ENCODE peak calls at places on chromosome 3, in eight cellular contexts. H is GM23338, B is OCI-LY7, U is hepatocyte, Q is MM.1S, A is HCT116, Y is SK-N-SH, L is PC-3. Z is an unnamed sample. For H3K9me2, the result is how much of the 10 kb centered on the place peaks cover.

GRCh38 chr3:169769287-169770181 is at the start of gene ACTRT3:
- DNase-seq in A (peak), L (peak), H (peak), Y (peak), Q (peak), U (peak), B (peak), Z (peak)

GRCh38 chr3:19644405-19644804 is 289.6 kb downstream of the EFHB start:
- DNase-seq in L (no peak), H (no peak), U (no peak), Y (no peak), Q (peak), B (peak), A (no peak), Z (no peak)

GRCh38 chr3:57110797-57111196 is 50.3 kb downstream of the SPATA12 start:
- DNase-seq in A (no peak), L (no peak), Y (no peak), U (no peak), Q (no peak), B (no peak), H (no peak), Z (no peak)

GRCh38 chr3:181555681-181556080 is 156.0 kb upstream of the SOX2 start:
- DNase-seq in B (no peak), Y (no peak), A (no peak), L (no peak), Q (no peak), U (no peak), H (no peak), Z (no peak)

GRCh38 chr3:5016218-5017161 is 37.3 kb downstream of the BHLHE40 start:
- DNase-seq in U (peak), L (peak), Q (no peak), B (peak), A (peak), H (no peak), Y (no peak), Z (peak)

GRCh38 chr3:28700728-28701127 is 352.1 kb upstream of the AZI2 start:
- DNase-seq in A (no peak), L (no peak), U (no peak), B (no peak), H (no peak), Y (no peak), Q (peak), Z (no peak)

GRCh38 chr3:101865751-101866509 is 16.6 kb downstream of the NFKBIZ start:
- DNase-seq in Q (no peak), L (peak), H (peak), B (peak), A (peak), U (no peak), Y (peak), Z (no peak)

GRCh38 chr3:57818772-57819171 is 62.7 kb downstream of the SLMAP start:
- DNase-seq in Q (no peak), U (no peak), Y (no peak), L (peak), B (no peak), A (no peak), H (no peak), Z (no peak)

GRCh38 chr3:78970656-78971055 is 797.1 kb downstream of the ROBO1 start:
- DNase-seq in H (no peak), A (no peak), B (no peak), L (no peak), U (no peak), Q (no peak), Y (no peak), Z (no peak)

GRCh38 chr3:150268426-150269321 is 139.4 kb upstream of the TSC22D2 start:
- DNase-seq in B (no peak), U (peak), H (no peak), L (peak), Y (no peak), A (no peak), Q (no peak), Z (no peak)

GRCh38 chr3:112681822-112682325 is 40.9 kb upstream of the CCDC80 start:
- DNase-seq in U (peak), Q (no peak), A (no peak), Y (no peak), B (no peak), H (no peak), L (peak), Z (peak)

GRCh38 chr3:105614288-105615030 is 247.8 kb downstream of the ALCAM start:
- DNase-seq in B (no peak), L (no peak), Q (no peak), H (no peak), U (peak), A (no peak), Y (no peak), Z (no peak)

GRCh38 chr3:141648055-141648910 is 89.8 kb upstream of the RNF7 start:
- DNase-seq in H (no peak), U (no peak), B (no peak), A (no peak), L (no peak), Y (no peak), Q (no peak), Z (no peak)

GRCh38 chr3:184181596-184181995 is 4.4 kb upstream of the ABCF3 start:
- DNase-seq in Y (no peak), Q (no peak), L (no peak), A (no peak), B (no peak), U (no peak), H (no peak), Z (no peak)

GRCh38 chr3:39291903-39292329 is 12.1 kb upstream of the CX3CR1 start:
- DNase-seq in L (peak), Y (peak), Q (peak), H (peak), U (peak), A (peak), B (peak), Z (peak)

GRCh38 chr3:158565076-158565475 is 5.9 kb upstream of the MLF1 start:
- DNase-seq in Y (no peak), Q (no peak), A (no peak), B (no peak), H (no peak), L (no peak), U (no peak), Z (no peak)

GRCh38 chr3:173799073-173799830 is 401.7 kb downstream of the NLGN1 start:
- DNase-seq in H (no peak), L (no peak), Q (no peak), Y (no peak), U (no peak), A (no peak), B (no peak), Z (no peak)

GRCh38 chr3:46065751-46066256 is 38.5 kb upstream of the XCR1 start:
- DNase-seq in L (no peak), H (peak), A (no peak), Q (no peak), Y (no peak), B (no peak), U (no peak), Z (no peak)

GRCh38 chr3:50395070-50395860 is 35.9 kb upstream of the TMEM115 start:
- DNase-seq in B (no peak), Y (no peak), H (no peak), A (no peak), Q (no peak), L (no peak), U (no peak), Z (no peak)

DNA sequence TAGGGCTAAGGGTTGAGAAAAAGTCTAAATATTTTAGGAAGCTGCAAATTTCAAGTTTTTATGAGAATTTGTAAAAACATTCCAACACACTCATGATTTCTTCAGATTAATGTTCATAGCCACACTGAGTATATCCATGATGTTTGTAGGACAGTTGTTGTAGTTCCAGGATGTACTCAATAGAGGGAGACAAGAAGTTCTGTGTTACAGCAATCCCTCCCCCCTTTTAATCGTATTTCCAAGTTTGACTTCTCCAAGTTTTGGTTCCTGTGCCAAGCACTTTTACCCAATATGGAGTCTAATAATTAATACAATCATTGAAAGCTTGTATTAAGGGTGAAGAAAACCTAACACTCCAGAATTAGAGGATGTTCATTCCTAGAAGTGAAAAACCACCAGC is 143.4 kb downstream of the FEZF2 start:
- DNase-seq in L (peak), Y (peak), U (no peak), B (no peak), A (peak), H (peak), Q (no peak), Z (no peak)
- TF ChIP-seq CTCF in L (peak), Y (peak), U (peak), B (peak), A (peak), H (peak), Q (peak), Z (no peak)

DNA sequence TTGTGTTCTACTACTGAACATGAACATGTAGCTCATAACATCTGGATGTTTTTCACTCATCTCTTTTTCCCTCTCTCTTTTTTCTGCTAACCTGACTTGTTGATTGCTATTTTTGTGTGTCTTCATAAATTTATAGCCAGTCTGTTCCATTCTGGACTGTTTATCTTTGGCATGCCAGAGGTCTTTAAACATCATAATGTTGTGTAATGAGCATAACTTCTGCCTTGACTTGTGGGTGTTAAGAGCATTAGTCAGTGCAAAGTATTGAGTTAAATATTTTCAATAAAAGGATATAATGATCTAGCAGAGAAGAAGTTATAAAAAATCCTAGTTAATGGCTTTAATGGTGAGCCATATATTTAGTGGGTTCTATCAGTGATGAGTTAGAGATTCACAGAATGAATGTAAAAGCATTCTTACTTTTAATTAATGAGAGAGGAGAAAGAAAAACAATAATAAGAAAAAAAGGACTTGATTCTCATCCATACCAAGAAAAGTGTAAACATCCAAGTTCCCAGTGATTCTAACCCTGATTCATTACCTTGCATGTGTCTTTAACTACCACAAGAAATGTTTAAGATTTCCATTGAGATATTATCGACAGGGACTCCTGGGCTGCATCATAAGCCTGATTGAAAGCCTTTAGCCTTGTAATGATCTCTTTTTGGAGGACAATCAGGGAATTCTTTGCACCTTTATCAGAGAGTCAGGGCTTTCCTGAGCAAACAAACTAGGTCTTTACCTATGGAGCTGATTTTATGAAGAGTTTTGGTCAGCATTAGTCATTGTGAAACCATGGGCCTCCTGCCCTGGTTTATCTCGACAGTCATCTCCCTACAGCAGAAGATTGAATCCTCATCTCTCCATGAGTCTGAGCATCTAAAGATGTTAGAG is 22.9 kb downstream of the MITF start:
- DNase-seq in H (no peak), U (no peak), L (peak), Q (no peak), Y (no peak), A (no peak), B (no peak), Z (peak)
- H3K9me2 ChIP-seq in H (under half), U (under half), L (under half), Q (under half), Y (under half), A (under half), B (under half), Z (under half)

DNA sequence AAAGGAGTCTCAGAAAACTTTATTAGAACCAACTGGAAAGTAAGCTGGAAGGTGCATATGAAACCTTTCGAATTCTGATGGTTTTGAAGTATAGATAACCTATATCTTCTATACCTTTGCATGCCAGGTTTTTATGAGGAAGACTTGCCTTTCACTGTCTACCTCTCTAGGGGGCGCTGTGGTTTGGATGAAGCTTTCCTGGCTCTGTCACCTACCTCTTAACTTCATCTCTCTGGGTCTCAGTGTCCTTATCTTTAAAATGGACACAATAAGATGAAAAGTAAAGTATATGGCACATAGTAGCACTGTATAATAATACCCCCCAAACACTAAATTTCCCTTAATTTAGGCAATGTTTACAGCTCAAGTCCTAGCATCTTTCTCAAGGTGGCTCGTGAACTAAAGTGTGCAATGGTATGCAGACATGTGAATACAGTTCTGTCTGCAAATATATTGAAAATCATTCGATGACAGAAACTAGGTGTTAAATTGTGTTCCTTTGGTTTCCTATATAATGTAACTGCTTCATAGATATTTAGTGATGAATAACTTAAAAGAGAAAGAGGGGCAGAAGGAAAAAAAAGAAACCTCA is 314.3 kb downstream of the CHST2 start:
- DNase-seq in H (peak), A (peak), B (peak), L (peak), U (no peak), Q (no peak), Y (peak), Z (no peak)
- TF ChIP-seq CTCF in H (peak), A (peak), B (peak), L (peak), U (peak), Q (peak), Y (peak), Z (peak)

GRCh38 chr3:23389089-23389488 is 186.0 kb downstream of the UBE2E2 start:
- DNase-seq in A (no peak), B (peak), Q (no peak), Y (no peak), U (no peak), L (peak), H (peak), Z (no peak)
- H3K9me2 ChIP-seq in A (under half), B (under half), Q (under half), Y (under half), U (under half), L (under half), H (under half), Z (under half)

DNA sequence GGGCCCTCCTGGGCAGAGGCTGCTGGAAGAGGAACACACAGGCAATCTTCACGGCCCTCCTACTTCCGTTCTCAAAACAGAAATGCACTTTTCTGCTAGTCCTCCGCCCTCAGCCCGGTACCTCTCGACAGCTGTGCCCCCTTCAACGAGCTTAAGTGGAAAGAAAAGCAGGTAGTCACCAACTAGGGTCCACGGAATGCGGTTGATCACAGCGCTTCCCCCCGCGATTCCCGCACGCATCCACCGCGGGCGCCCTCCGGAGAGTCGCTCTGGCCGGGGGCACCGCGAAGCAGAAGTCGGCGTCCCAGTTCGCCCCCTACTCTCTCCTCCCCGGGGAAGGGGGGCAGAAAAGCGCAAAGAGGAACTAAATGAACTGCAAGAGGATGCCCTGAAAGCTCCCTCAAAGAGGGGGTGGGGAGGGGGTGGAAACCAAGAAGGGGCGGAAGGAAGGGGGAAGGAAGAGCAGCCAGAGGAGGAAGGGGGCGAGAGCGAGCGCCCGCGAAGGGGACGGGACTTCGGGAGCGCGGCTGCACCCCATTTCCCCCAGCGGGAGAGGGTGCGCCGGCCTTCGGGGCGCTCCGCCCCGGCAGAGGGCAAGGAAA is 748 bp downstream of the ACAP2 start:
- DNase-seq in L (peak), H (peak), Y (peak), U (peak), A (no peak), Q (peak), B (peak), Z (peak)
- TF ChIP-seq CTCF in L (no peak), H (no peak), Y (no peak), U (no peak), A (peak), Q (no peak), B (no peak), Z (no peak)

Z was measured in PC-9.